ENCODE peak calls at places on chromosomes 6 and 20, in six cellular contexts. I is H1, U is HepG2, T is GM12891, H is K562, A is GM12878. L is an unnamed sample.
A peak's percentile ranks its signal among the peaks of the same experiment; 100 is the strongest.

GRCh38 chr6:108742041-108742440 is 106.2 kb upstream of the ARMC2 start:
- DNase-seq in I (no peak), T (no peak), H (no peak), U (no peak), A (no peak), L (no peak)

GRCh38 chr6:45504947-45505346 is 127.2 kb upstream of the SUPT3H start:
- DNase-seq in H (no peak), I (no peak), A (no peak), T (no peak), U (no peak), L (no peak)

GRCh38 chr20:46128310-46129151 is 10.4 kb downstream of the CD40 start:
- DNase-seq in A (no peak), T (no peak), H (peak; percentile 71), I (no peak), U (peak; percentile 23), L (no peak)

GRCh38 chr20:20404546-20405092 is 36.7 kb downstream of the INSM1 start:
- DNase-seq in T (no peak), H (no peak), I (no peak), A (no peak), U (no peak), L (no peak)

GRCh38 chr20:1496930-1497329 is 5.7 kb upstream of the SIRPB2 start:
- DNase-seq in I (no peak), U (no peak), A (no peak), H (no peak), T (no peak), L (no peak)

GRCh38 chr6:165552248-165552736 is 110.7 kb downstream of the PDE10A start:
- DNase-seq in U (no peak), H (no peak), T (no peak), A (no peak), I (no peak), L (no peak)

GRCh38 chr20:4563534-4563933 is 158.2 kb upstream of the PRND start:
- DNase-seq in I (no peak), T (no peak), A (no peak), U (peak; percentile 44), H (peak; percentile 12), L (no peak)

GRCh38 chr6:23145801-23146200 is 576.4 kb downstream of the HDGFL1 start:
- DNase-seq in H (no peak), U (no peak), T (no peak), I (no peak), A (no peak), L (no peak)

GRCh38 chr6:111573118-111573883 is 32.4 kb downstream of the TRAF3IP2 start:
- DNase-seq in H (no peak), U (no peak), I (no peak), T (no peak), A (no peak), L (no peak)

GRCh38 chr20:45336530-45337366 is 11.5 kb downstream of the SDC4 start:
- DNase-seq in U (peak; percentile 88), T (no peak), A (no peak), I (no peak), H (no peak), L (no peak)

GRCh38 chr6:109626311-109626710 is 64.7 kb downstream of the AK9 start:
- DNase-seq in T (no peak), H (no peak), A (no peak), U (peak; percentile 13), I (no peak), L (no peak)

GRCh38 chr6:1627884-1628550 is 18.3 kb downstream of the FOXC1 start:
- DNase-seq in T (no peak), A (no peak), H (no peak), U (no peak), I (no peak), L (no peak)

GRCh38 chr6:26030716-26031115 is 56.5 kb upstream of the HFE start:
- DNase-seq in I (no peak), H (no peak), U (no peak), T (no peak), A (no peak), L (no peak)

GRCh38 chr6:28597217-28597835 is 71.6 kb downstream of the GPX5 start:
- DNase-seq in U (peak; percentile 46), H (no peak), I (no peak), T (no peak), A (no peak), L (no peak)

GRCh38 chr6:130000526-130001228 is 17.7 kb upstream of the L3MBTL3 start:
- DNase-seq in T (no peak), A (no peak), U (no peak), H (no peak), I (no peak), L (no peak)

GRCh38 chr6:47135772-47136171 is 93.6 kb upstream of the ADGRF1 start:
- DNase-seq in I (no peak), U (peak; percentile 97), T (no peak), A (no peak), H (peak; percentile 48), L (no peak)

GRCh38 chr6:135972586-135972985 is 121.1 kb downstream of the PDE7B start:
- DNase-seq in H (no peak), I (no peak), T (no peak), A (no peak), U (no peak), L (no peak)

GRCh38 chr6:165049362-165049761 is 260.0 kb downstream of the C6orf118 start:
- DNase-seq in H (peak; percentile 66), A (no peak), U (peak; percentile 32), I (peak; percentile 58), T (peak; percentile 7), L (no peak)

GRCh38 chr6:149250982-149251381 is 66.5 kb upstream of the TAB2 start:
- DNase-seq in I (no peak), H (no peak), U (no peak), A (no peak), T (no peak), L (no peak)

GRCh38 chr6:474454-475185 is 83.1 kb downstream of the IRF4 start:
- DNase-seq in T (peak; percentile 72), U (no peak), I (no peak), A (peak; percentile 59), H (no peak), L (peak; percentile 69)
- TF ChIP-seq TAF1 in T (no peak), U (no peak), I (no peak), A (no peak), H (no peak), L (no peak)

GRCh38 chr6:34391023-34391485 is 1.4 kb downstream of the NUDT3 start:
- DNase-seq in I (no peak), T (no peak), H (no peak), A (no peak), U (peak; percentile 85), L (no peak)

GRCh38 chr6:34390531-34391013 is 1.9 kb downstream of the NUDT3 start:
- DNase-seq in T (no peak), H (no peak), I (no peak), U (no peak), A (no peak), L (no peak)

GRCh38 chr6:34392497-34393190 is at the start of gene NUDT3:
- DNase-seq in U (peak; percentile 92), I (peak; percentile 80), A (peak; percentile 83), T (peak; percentile 81), H (peak; percentile 96), L (peak; percentile 84)

GRCh38 chr6:34393191-34393967 is 910 bp upstream of the NUDT3 start:
- DNase-seq in T (no peak), A (no peak), I (no peak), U (no peak), H (no peak), L (no peak)

DNA sequence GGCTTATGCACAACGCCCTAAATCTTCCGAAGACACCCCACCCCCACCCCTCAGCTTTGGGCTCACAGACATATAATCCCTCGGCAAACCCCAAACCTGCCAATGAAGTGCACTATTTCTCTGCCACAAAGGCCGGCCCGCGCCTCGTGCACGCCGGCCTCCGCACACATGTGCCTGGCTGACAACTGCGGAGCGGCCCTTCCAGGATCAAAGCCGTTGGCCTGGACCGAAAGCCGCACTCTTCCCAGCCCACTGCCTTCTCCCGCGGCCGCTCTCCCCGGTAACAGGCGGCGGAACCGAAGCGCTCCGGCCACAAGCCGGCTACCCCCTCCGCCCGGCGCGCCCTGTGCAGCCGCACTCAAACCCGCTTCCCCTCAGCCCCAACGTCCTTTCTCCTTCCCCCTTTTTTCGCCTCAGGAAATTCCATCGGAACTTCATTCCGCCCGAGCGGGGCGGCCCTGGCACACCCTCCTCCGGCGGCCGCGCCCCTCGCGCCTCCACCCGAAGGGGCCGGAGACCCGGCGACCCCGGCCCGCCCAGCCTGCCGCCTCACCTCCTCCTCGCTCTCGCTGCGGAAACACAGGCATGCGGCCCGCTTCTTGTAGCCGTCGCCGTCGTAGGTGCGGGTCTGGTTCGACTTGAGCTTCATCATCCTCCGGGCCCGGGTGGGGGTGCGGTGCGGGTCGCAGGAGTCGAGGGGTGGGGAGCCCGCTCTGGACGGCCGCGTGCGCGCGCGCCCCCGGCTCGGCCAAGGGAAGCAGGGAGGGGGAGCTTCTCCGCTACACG is 565 bp downstream of the NUDT3 start:
- DNase-seq in U (peak; percentile 54), I (no peak), H (peak; percentile 92), A (no peak), T (peak; percentile 30), L (peak; percentile 41)
- TF ChIP-seq POLR2A in U (peak; percentile 48), I (no peak), H (peak; percentile 78), A (peak; percentile 80), T (peak; percentile 24), L (peak; percentile 63)

GRCh38 chr20:24837721-24838456 is 111.2 kb upstream of the CST7 start:
- DNase-seq in U (no peak), H (no peak), I (no peak), T (no peak), A (no peak), L (no peak)
- TF ChIP-seq POLR2AphosphoS5 in U (no peak), H (no peak), I (no peak), T (no peak), A (no peak), L (no peak)

GRCh38 chr6:157148391-157149323 is 174.7 kb downstream of the TMEM242 start:
- DNase-seq in U (no peak), H (no peak), I (no peak), T (no peak), A (no peak), L (no peak)

GRCh38 chr6:157152544-157152943 is 170.8 kb downstream of the TMEM242 start:
- DNase-seq in A (no peak), I (no peak), U (no peak), H (no peak), T (no peak), L (no peak)

GRCh38 chr6:157151029-157151428 is 172.3 kb downstream of the TMEM242 start:
- DNase-seq in I (no peak), U (no peak), H (no peak), A (no peak), T (no peak), L (no peak)

GRCh38 chr6:157150076-157150475 is 173.2 kb downstream of the TMEM242 start:
- DNase-seq in I (no peak), H (no peak), U (no peak), A (no peak), T (no peak), L (no peak)

DNA sequence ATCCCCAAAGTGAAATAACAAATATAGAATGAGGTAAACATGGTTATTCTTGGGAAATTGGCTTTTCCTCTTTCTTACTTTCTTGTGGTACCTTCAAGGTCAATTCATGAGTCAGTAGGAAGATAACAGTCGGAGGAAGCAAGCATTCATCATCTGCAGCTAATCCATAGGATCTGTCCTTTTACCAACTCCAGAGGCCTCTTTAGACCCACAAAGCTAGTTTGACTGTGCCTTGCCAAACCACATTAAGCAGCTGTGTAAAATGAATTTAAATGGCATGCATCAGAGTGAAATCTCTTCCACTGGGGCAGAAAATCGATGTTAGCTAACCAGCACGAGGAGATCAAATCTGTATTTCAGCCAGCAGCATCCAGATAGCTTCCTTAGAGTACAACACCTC is 171.3 kb downstream of the TMEM242 start:
- DNase-seq in H (no peak), U (no peak), T (no peak), A (no peak), I (no peak), L (no peak)
- TF ChIP-seq TAF1 in H (no peak), U (no peak), T (no peak), A (no peak), I (no peak), L (no peak)

GRCh38 chr20:10507052-10507451 is 71.9 kb downstream of the SLX4IP start:
- DNase-seq in A (no peak), T (no peak), U (no peak), H (no peak), I (no peak), L (no peak)
- TF ChIP-seq POLR2A in A (no peak), T (no peak), U (no peak), H (no peak), I (no peak), L (no peak)

L was measured in GM12892.